ENCODE peak calls at places on chromosome 14, in nine cellular contexts. P is neural progenitor cell, N is Peyer's patch, X is AG08396, Q is amniotic stem cell, F is GM03348, E is lower leg skin, J is aorta, H is retina. G is an unnamed sample.

GRCh38 chr14:69612014-69612758 is 790 bp downstream of the SUSD6 start:
- DNase-seq in P (peak), N (peak), X (no peak), Q (no peak), F (no peak), E (no peak), J (peak), H (peak), G (peak)

GRCh38 chr14:97458302-97459137 is 661.3 kb downstream of the VRK1 start:
- DNase-seq in P (peak), N (peak), X (no peak), Q (no peak), F (no peak), E (peak), J (peak), H (peak), G (peak)

GRCh38 chr14:20608383-20609095 is 17.4 kb upstream of the RNASE12 start:
- DNase-seq in P (no peak), N (no peak), X (no peak), Q (no peak), F (no peak), E (no peak), J (no peak), H (no peak), G (no peak)

GRCh38 chr14:105701456-105702274 is 175.3 kb downstream of the TMEM121 start:
- DNase-seq in P (no peak), N (no peak), X (no peak), Q (no peak), F (no peak), E (peak), J (no peak), H (no peak), G (no peak)

GRCh38 chr14:86626530-86626929 is 1096.6 kb downstream of the FLRT2 start:
- DNase-seq in P (no peak), N (no peak), X (no peak), Q (no peak), F (peak), E (no peak), J (no peak), H (no peak), G (no peak)

GRCh38 chr14:91041450-91041849 is 19.0 kb downstream of the RPS6KA5 start:
- DNase-seq in P (no peak), N (no peak), X (no peak), Q (no peak), F (no peak), E (no peak), J (no peak), H (no peak), G (no peak)

GRCh38 chr14:74290415-74290814 is 12.3 kb downstream of the ABCD4 start:
- DNase-seq in P (peak), N (no peak), X (peak), Q (no peak), F (peak), E (no peak), J (no peak), H (peak), G (no peak)

GRCh38 chr14:72948481-72949138 is 22.3 kb downstream of the DCAF4 start:
- DNase-seq in P (peak), N (peak), X (peak), Q (peak), F (peak), E (peak), J (peak), H (peak), G (peak)

GRCh38 chr14:35459779-35460178 is 55.2 kb upstream of the NFKBIA start:
- DNase-seq in P (no peak), N (no peak), X (no peak), Q (no peak), F (no peak), E (no peak), J (no peak), H (peak), G (no peak)

GRCh38 chr14:31479026-31479425 is 8.8 kb downstream of the GPR33 start:
- DNase-seq in P (no peak), N (no peak), X (no peak), Q (no peak), F (no peak), E (no peak), J (no peak), H (no peak), G (no peak)

GRCh38 chr14:35197015-35197414 is 74.7 kb downstream of the PRORP start:
- DNase-seq in P (no peak), N (no peak), X (peak), Q (no peak), F (peak), E (no peak), J (no peak), H (no peak), G (no peak)

GRCh38 chr14:68349900-68350323 is 443.0 kb downstream of the ZFP36L1 start:
- DNase-seq in P (no peak), N (no peak), X (no peak), Q (no peak), F (no peak), E (no peak), J (no peak), H (no peak), G (peak)

GRCh38 chr14:89990623-89991275 is 35.0 kb downstream of the TDP1 start:
- DNase-seq in P (no peak), N (no peak), X (no peak), Q (no peak), F (no peak), E (no peak), J (no peak), H (no peak), G (no peak)

GRCh38 chr14:70448633-70449032 is 3.3 kb upstream of the ADAM21 start:
- DNase-seq in P (no peak), N (no peak), X (peak), Q (no peak), F (peak), E (no peak), J (no peak), H (no peak), G (no peak)

GRCh38 chr14:104976198-104977007 is 1.8 kb downstream of the AHNAK2 start:
- DNase-seq in P (peak), N (peak), X (peak), Q (peak), F (peak), E (peak), J (peak), H (peak), G (peak)

GRCh38 chr14:56189306-56189705 is 71.1 kb downstream of the PELI2 start:
- DNase-seq in P (no peak), N (no peak), X (peak), Q (no peak), F (no peak), E (no peak), J (no peak), H (no peak), G (peak)

GRCh38 chr14:52111583-52111982 is 42.7 kb upstream of the NID2 start:
- DNase-seq in P (no peak), N (no peak), X (no peak), Q (no peak), F (no peak), E (no peak), J (no peak), H (no peak), G (no peak)

GRCh38 chr14:99508896-99509629 is 27.9 kb downstream of the CCNK start:
- DNase-seq in P (peak), N (no peak), X (peak), Q (no peak), F (no peak), E (peak), J (no peak), H (peak), G (peak)

GRCh38 chr14:21525995-21526671 is at the start of gene SALL2:
- DNase-seq in P (peak), N (peak), X (peak), Q (no peak), F (peak), E (peak), J (peak), H (no peak), G (peak)